ENCODE peak calls at places on chromosome 17, in four cellular contexts. One of them, this sample, is unnamed.

GRCh38 chr17:260031-260791 is 78.8 kb upstream of the DOC2B start:
- DNase-seq in astrocyte of the spinal cord: no peak
- DNase-seq in retinal pigment epithelial cell: peak; percentile 7
- DNase-seq in A549: no peak
- DNase-seq in this sample: no peak

GRCh38 chr17:79836952-79837887 is 2.0 kb downstream of the CBX4 start:
- DNase-seq in astrocyte of the spinal cord: peak; percentile 62
- DNase-seq in retinal pigment epithelial cell: peak; percentile 53
- DNase-seq in A549: peak; percentile 80
- DNase-seq in this sample: peak; percentile 65

GRCh38 chr17:32323784-32324590 is 18.0 kb downstream of the C17orf75 start:
- DNase-seq in astrocyte of the spinal cord: no peak
- DNase-seq in retinal pigment epithelial cell: no peak
- DNase-seq in A549: no peak
- DNase-seq in this sample: peak; percentile 26

GRCh38 chr17:50199651-50200446 is 1.6 kb downstream of the COL1A1 start:
- DNase-seq in astrocyte of the spinal cord: peak; percentile 98
- DNase-seq in retinal pigment epithelial cell: peak; percentile 85
- DNase-seq in A549: peak; percentile 96
- DNase-seq in this sample: peak; percentile 93

GRCh38 chr17:73455050-73455687 is 143.4 kb upstream of the CDC42EP4 start:
- DNase-seq in astrocyte of the spinal cord: no peak
- DNase-seq in retinal pigment epithelial cell: no peak
- DNase-seq in A549: no peak
- DNase-seq in this sample: no peak

GRCh38 chr17:63635787-63636186 is 13.6 kb downstream of the MAP3K3 start:
- DNase-seq in astrocyte of the spinal cord: no peak
- DNase-seq in retinal pigment epithelial cell: no peak
- DNase-seq in A549: no peak
- DNase-seq in this sample: no peak

GRCh38 chr17:4006165-4006589 is 41.9 kb upstream of the ATP2A3 start:
- DNase-seq in astrocyte of the spinal cord: no peak
- DNase-seq in retinal pigment epithelial cell: no peak
- DNase-seq in A549: no peak
- DNase-seq in this sample: no peak

GRCh38 chr17:21089145-21089544 is 37.6 kb upstream of the DHRS7B start:
- DNase-seq in astrocyte of the spinal cord: no peak
- DNase-seq in retinal pigment epithelial cell: no peak
- DNase-seq in A549: no peak
- DNase-seq in this sample: peak; percentile 51

GRCh38 chr17:13786000-13786598 is 184.4 kb upstream of the HS3ST3A1 start:
- DNase-seq in astrocyte of the spinal cord: peak; percentile 88
- DNase-seq in retinal pigment epithelial cell: no peak
- DNase-seq in A549: no peak
- DNase-seq in this sample: peak; percentile 50

GRCh38 chr17:44197980-44198720 is 1.5 kb downstream of the ATXN7L3 start:
- DNase-seq in astrocyte of the spinal cord: peak; percentile 43
- DNase-seq in retinal pigment epithelial cell: no peak
- DNase-seq in A549: peak; percentile 75
- DNase-seq in this sample: peak; percentile 76

GRCh38 chr17:31093866-31094599 is 744 bp upstream of the NF1 start:
- DNase-seq in astrocyte of the spinal cord: peak; percentile 37
- DNase-seq in retinal pigment epithelial cell: no peak
- DNase-seq in A549: no peak
- DNase-seq in this sample: no peak

GRCh38 chr17:27420211-27420950 is 35.9 kb upstream of the KSR1 start:
- DNase-seq in astrocyte of the spinal cord: no peak
- DNase-seq in retinal pigment epithelial cell: no peak
- DNase-seq in A549: no peak
- DNase-seq in this sample: no peak

GRCh38 chr17:76027159-76027839 is at the start of gene EVPL:
- DNase-seq in astrocyte of the spinal cord: no peak
- DNase-seq in retinal pigment epithelial cell: no peak
- DNase-seq in A549: peak; percentile 62
- DNase-seq in this sample: no peak

GRCh38 chr17:69779378-69780214 is 295.4 kb upstream of the KCNJ16 start:
- DNase-seq in astrocyte of the spinal cord: peak; percentile 71
- DNase-seq in retinal pigment epithelial cell: no peak
- DNase-seq in A549: peak; percentile 33
- DNase-seq in this sample: no peak

GRCh38 chr17:12522336-12522735 is 143.4 kb upstream of the MYOCD start:
- DNase-seq in astrocyte of the spinal cord: no peak
- DNase-seq in retinal pigment epithelial cell: no peak
- DNase-seq in A549: no peak
- DNase-seq in this sample: no peak

GRCh38 chr17:40333781-40334453 is 24.9 kb downstream of the RARA start:
- DNase-seq in astrocyte of the spinal cord: no peak
- DNase-seq in retinal pigment epithelial cell: no peak
- DNase-seq in A549: no peak
- DNase-seq in this sample: no peak

GRCh38 chr17:40328386-40328766 is 19.4 kb downstream of the RARA start:
- DNase-seq in astrocyte of the spinal cord: no peak
- DNase-seq in retinal pigment epithelial cell: no peak
- DNase-seq in A549: no peak
- DNase-seq in this sample: no peak

GRCh38 chr17:40329981-40330794 is 21.2 kb downstream of the RARA start:
- DNase-seq in astrocyte of the spinal cord: no peak
- DNase-seq in retinal pigment epithelial cell: no peak
- DNase-seq in A549: no peak
- DNase-seq in this sample: no peak

GRCh38 chr17:40331743-40332641 is 23.0 kb downstream of the RARA start:
- DNase-seq in astrocyte of the spinal cord: peak; percentile 85
- DNase-seq in retinal pigment epithelial cell: peak; percentile 61
- DNase-seq in A549: no peak
- DNase-seq in this sample: peak; percentile 60

DNA sequence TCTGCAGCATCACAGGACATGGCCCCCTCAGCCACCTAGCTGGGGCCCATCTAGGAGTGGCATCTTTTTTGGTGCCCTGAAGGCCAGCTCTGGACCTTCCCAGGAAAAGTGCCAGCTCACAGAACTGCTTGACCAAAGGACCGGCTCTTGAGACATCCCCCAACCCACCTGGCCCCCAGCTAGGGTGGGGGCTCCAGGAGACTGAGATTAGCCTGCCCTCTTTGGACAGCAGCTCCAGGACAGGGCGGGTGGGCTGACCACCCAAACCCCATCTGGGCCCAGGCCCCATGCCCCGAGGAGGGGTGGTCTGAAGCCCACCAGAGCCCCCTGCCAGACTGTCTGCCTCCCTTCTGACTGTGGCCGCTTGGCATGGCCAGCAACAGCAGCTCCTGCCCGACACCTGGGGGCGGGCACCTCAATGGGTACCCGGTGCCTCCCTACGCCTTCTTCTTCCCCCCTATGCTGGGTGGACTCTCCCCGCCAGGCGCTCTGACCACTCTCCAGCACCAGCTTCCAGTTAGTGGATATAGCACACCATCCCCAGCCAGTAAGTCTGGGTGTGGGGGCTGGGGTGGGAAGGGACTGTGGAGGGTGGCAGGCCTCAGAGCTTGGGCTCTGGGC is 22.0 kb downstream of the RARA start:
- DNase-seq in astrocyte of the spinal cord: no peak
- DNase-seq in retinal pigment epithelial cell: no peak
- DNase-seq in A549: no peak
- DNase-seq in this sample: no peak
- H3K4me3 ChIP-seq in astrocyte of the spinal cord: no peak overlapping the region
- H3K4me3 ChIP-seq in retinal pigment epithelial cell: no peak overlapping the region
- H3K4me3 ChIP-seq in A549: peak overlapping the region; percentile 12
- H3K4me3 ChIP-seq in this sample: no peak overlapping the region

DNA sequence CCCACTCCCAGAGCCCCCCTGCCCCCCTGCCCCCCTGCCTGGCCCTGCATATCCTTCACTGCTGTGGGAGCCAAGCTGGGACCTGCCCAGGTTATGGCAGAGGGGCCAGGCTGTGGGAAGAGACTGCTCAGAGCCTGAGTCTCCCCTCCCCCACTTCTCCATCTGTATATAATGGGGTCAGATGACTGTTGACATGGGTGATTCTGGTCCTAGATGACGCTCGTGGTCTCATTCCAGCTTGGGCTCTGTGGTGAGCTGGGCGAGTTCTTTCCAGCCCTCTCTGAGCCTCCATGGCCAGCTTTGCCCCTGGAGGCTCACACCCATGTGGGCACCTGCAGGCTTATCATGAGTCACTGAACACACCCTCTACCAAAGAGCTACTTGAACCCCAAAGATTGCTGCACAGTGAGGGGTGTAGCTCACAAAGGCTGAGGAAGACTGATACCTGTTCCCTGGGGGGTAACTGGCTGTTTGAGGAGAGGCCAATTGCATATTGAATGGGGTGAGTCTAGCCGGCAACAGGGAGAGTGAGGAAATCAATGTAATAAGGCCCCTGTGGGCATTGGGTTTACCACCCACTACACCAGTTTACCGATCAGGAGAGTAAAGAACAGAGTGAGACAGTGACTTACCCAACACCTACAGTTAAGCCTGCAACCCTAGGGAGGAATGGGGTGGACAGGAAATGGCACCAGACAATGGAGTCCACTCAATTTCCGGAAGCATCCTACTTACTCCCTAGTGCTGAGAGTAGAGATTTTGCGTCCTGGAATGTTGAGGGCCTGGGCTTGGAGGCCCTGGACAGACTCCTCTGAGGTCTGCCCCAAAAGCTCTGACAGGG is 4.2 kb upstream of the SREBF1 start:
- DNase-seq in astrocyte of the spinal cord: peak; percentile 50
- DNase-seq in retinal pigment epithelial cell: no peak
- DNase-seq in A549: no peak
- DNase-seq in this sample: peak; percentile 51
- TF ChIP-seq CTCF in astrocyte of the spinal cord: no peak
- TF ChIP-seq CTCF in retinal pigment epithelial cell: no peak
- TF ChIP-seq CTCF in A549: no peak
- TF ChIP-seq CTCF in this sample: no peak

DNA sequence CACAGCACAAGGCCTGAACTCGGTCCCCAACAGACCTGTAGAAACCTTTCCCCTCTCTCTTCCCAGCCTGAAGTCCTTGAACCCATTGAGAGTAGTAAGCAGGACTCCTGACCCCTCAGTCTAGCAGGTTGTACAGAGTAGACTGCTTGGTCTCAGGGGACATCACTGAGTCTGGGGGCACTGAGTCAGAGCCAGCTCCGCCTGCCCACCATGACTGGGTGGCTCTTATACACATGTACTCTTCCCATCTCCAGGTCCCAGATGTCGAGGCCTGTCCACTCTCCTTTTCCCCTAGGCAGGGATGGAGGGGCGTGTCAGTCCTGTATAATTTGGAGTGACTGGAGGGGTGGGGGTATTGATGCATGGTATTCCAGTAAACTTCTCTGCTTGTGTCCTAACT is 23.5 kb downstream of the LIG3 start:
- DNase-seq in astrocyte of the spinal cord: no peak
- DNase-seq in retinal pigment epithelial cell: no peak
- DNase-seq in A549: no peak
- DNase-seq in this sample: no peak
- H3K4me3 ChIP-seq in astrocyte of the spinal cord: no peak overlapping the region
- H3K4me3 ChIP-seq in retinal pigment epithelial cell: no peak overlapping the region
- H3K4me3 ChIP-seq in A549: no peak overlapping the region
- H3K4me3 ChIP-seq in this sample: no peak overlapping the region

GRCh38 chr17:65990593-65990992 is 201.3 kb downstream of the CEP112 start:
- DNase-seq in astrocyte of the spinal cord: no peak
- DNase-seq in retinal pigment epithelial cell: no peak
- DNase-seq in A549: no peak
- DNase-seq in this sample: no peak
- TF ChIP-seq CTCF in astrocyte of the spinal cord: no peak
- TF ChIP-seq CTCF in retinal pigment epithelial cell: no peak
- TF ChIP-seq CTCF in A549: no peak
- TF ChIP-seq CTCF in this sample: no peak